ENCODE peak calls at places on chromosomes 7 and 10, in ten cellular contexts. N is pancreas; G is left lung; H is body of pancreas; F is heart left ventricle; V is upper lobe of left lung; K is CD8-positive, alpha-beta T cell; D is CD4-positive, alpha-beta T cell; E is gastrocnemius medialis; Z is RWPE2. S is an unnamed sample.

GRCh38 chr10:3048114-3049019 is 19.0 kb upstream of the PFKP start:
- ATAC-seq in N (no peak), G (no peak), H (no peak), F (peak), V (no peak), K (no peak), D (no peak), E (no peak), Z (no peak), S (peak)

GRCh38 chr7:756231-756927 is 29.3 kb upstream of the PRKAR1B start:
- ATAC-seq in N (no peak), G (no peak), H (no peak), F (no peak), V (no peak), K (no peak), D (no peak), E (no peak), Z (no peak), S (no peak)

GRCh38 chr10:69961168-69961863 is 91.3 kb upstream of the MACROH2A2 start:
- ATAC-seq in N (peak), G (peak), H (peak), F (peak), V (no peak), K (no peak), D (no peak), E (no peak), Z (no peak), S (no peak)

GRCh38 chr7:47693161-47693740 is 111.3 kb upstream of the TNS3 start:
- ATAC-seq in N (no peak), G (no peak), H (no peak), F (no peak), V (no peak), K (no peak), D (no peak), E (no peak), Z (peak), S (no peak)

GRCh38 chr7:99560834-99561734 is 2.6 kb downstream of the ZNF655 start:
- ATAC-seq in N (no peak), G (no peak), H (no peak), F (no peak), V (no peak), K (no peak), D (no peak), E (no peak), Z (peak), S (no peak)

GRCh38 chr10:78913219-78914059 is 155.3 kb upstream of the ZMIZ1 start:
- ATAC-seq in N (peak), G (no peak), H (peak), F (no peak), V (no peak), K (no peak), D (no peak), E (no peak), Z (no peak), S (no peak)

GRCh38 chr7:88480901-88481300 is 174.2 kb upstream of the STEAP4 start:
- ATAC-seq in N (no peak), G (no peak), H (no peak), F (no peak), V (no peak), K (no peak), D (no peak), E (no peak), Z (no peak), S (no peak)

GRCh38 chr7:103680161-103681144 is 234.4 kb upstream of the SLC26A5 start:
- ATAC-seq in N (no peak), G (no peak), H (no peak), F (no peak), V (no peak), K (no peak), D (no peak), E (no peak), Z (no peak), S (no peak)

GRCh38 chr10:22774102-22774501 is 59.7 kb upstream of the PIP4K2A start:
- ATAC-seq in N (no peak), G (no peak), H (no peak), F (no peak), V (no peak), K (no peak), D (no peak), E (no peak), Z (no peak), S (no peak)

GRCh38 chr7:107318523-107319160 is 149.8 kb downstream of the HBP1 start:
- ATAC-seq in N (no peak), G (peak), H (no peak), F (no peak), V (no peak), K (no peak), D (no peak), E (no peak), Z (peak), S (no peak)

GRCh38 chr10:27258838-27259532 is 18.4 kb upstream of the ACBD5 start:
- ATAC-seq in N (peak), G (peak), H (peak), F (peak), V (peak), K (no peak), D (no peak), E (no peak), Z (peak), S (peak)

GRCh38 chr7:41916450-41916927 is 213.6 kb upstream of the INHBA start:
- ATAC-seq in N (peak), G (peak), H (peak), F (peak), V (peak), K (no peak), D (no peak), E (peak), Z (peak), S (peak)

GRCh38 chr10:129626801-129627434 is 159.9 kb downstream of the MGMT start:
- ATAC-seq in N (no peak), G (no peak), H (no peak), F (peak), V (no peak), K (no peak), D (no peak), E (no peak), Z (no peak), S (no peak)

GRCh38 chr10:88042162-88043100 is 179.0 kb downstream of the PTEN start:
- ATAC-seq in N (peak), G (peak), H (peak), F (no peak), V (peak), K (no peak), D (no peak), E (peak), Z (peak), S (peak)

GRCh38 chr7:155115288-155115687 is 45.2 kb downstream of the HTR5A start:
- ATAC-seq in N (no peak), G (no peak), H (no peak), F (no peak), V (no peak), K (no peak), D (no peak), E (no peak), Z (no peak), S (no peak)

GRCh38 chr10:100085596-100085995 is 3.9 kb upstream of the CPN1 start:
- ATAC-seq in N (no peak), G (no peak), H (no peak), F (no peak), V (no peak), K (no peak), D (no peak), E (no peak), Z (peak), S (no peak)

GRCh38 chr10:113518415-113518814 is 34.4 kb upstream of the HABP2 start:
- ATAC-seq in N (no peak), G (no peak), H (no peak), F (no peak), V (no peak), K (no peak), D (no peak), E (no peak), Z (no peak), S (no peak)

GRCh38 chr7:142328551-142328950 is 70.7 kb upstream of the PRSS58 start:
- ATAC-seq in N (no peak), G (no peak), H (no peak), F (no peak), V (no peak), K (no peak), D (no peak), E (no peak), Z (no peak), S (no peak)

GRCh38 chr10:21087476-21087875 is 190.4 kb upstream of the NEBL start:
- ATAC-seq in N (no peak), G (no peak), H (no peak), F (no peak), V (no peak), K (no peak), D (no peak), E (no peak), Z (no peak), S (no peak)

GRCh38 chr7:37245544-37245943 is 203.1 kb downstream of the ELMO1 start:
- ATAC-seq in N (no peak), G (peak), H (no peak), F (no peak), V (no peak), K (no peak), D (no peak), E (peak), Z (no peak), S (peak)

GRCh38 chr7:30659312-30659711 is 22.9 kb downstream of the CRHR2 start:
- ATAC-seq in N (no peak), G (no peak), H (no peak), F (no peak), V (no peak), K (no peak), D (no peak), E (no peak), Z (no peak), S (no peak)

GRCh38 chr7:90772410-90772809 is 176.3 kb downstream of the CDK14 start:
- ATAC-seq in N (no peak), G (no peak), H (no peak), F (no peak), V (no peak), K (no peak), D (no peak), E (no peak), Z (no peak), S (no peak)

GRCh38 chr10:24463683-24464426 is 254.9 kb downstream of the KIAA1217 start:
- ATAC-seq in N (peak), G (peak), H (no peak), F (peak), V (no peak), K (no peak), D (peak), E (peak), Z (peak), S (peak)

GRCh38 chr10:62853710-62854109 is 37.5 kb upstream of the EGR2 start:
- ATAC-seq in N (no peak), G (no peak), H (no peak), F (no peak), V (no peak), K (peak), D (no peak), E (no peak), Z (no peak), S (no peak)

GRCh38 chr10:11097686-11098085 is 80.0 kb downstream of the CELF2 start:
- ATAC-seq in N (no peak), G (no peak), H (no peak), F (peak), V (peak), K (no peak), D (no peak), E (no peak), Z (no peak), S (no peak)

GRCh38 chr7:99876933-99877332 is at the start of gene OR2AE1:
- ATAC-seq in N (no peak), G (no peak), H (no peak), F (no peak), V (no peak), K (no peak), D (no peak), E (no peak), Z (no peak), S (no peak)

GRCh38 chr10:2714597-2714996 is 352.8 kb upstream of the PFKP start:
- ATAC-seq in N (no peak), G (no peak), H (no peak), F (no peak), V (no peak), K (no peak), D (no peak), E (no peak), Z (no peak), S (no peak)

GRCh38 chr10:56063642-56064041 is 297.4 kb downstream of the ZWINT start:
- ATAC-seq in N (no peak), G (no peak), H (no peak), F (no peak), V (no peak), K (no peak), D (no peak), E (no peak), Z (no peak), S (no peak)

GRCh38 chr10:29805134-29805691 is 170.4 kb upstream of the SVIL start:
- ATAC-seq in N (peak), G (no peak), H (no peak), F (peak), V (no peak), K (no peak), D (no peak), E (peak), Z (no peak), S (no peak)

GRCh38 chr7:8210845-8211724 is 50.9 kb downstream of the ICA1 start:
- ATAC-seq in N (no peak), G (peak), H (no peak), F (peak), V (no peak), K (no peak), D (no peak), E (peak), Z (no peak), S (no peak)

GRCh38 chr7:135193615-135194081 is 17.7 kb downstream of the WDR91 start:
- ATAC-seq in N (peak), G (no peak), H (peak), F (no peak), V (no peak), K (no peak), D (no peak), E (no peak), Z (peak), S (peak)

GRCh38 chr7:18361756-18362155 is 133.8 kb upstream of the HDAC9 start:
- ATAC-seq in N (peak), G (peak), H (peak), F (no peak), V (no peak), K (no peak), D (no peak), E (no peak), Z (no peak), S (no peak)

GRCh38 chr10:101690461-101690860 is 4.5 kb downstream of the FBXW4 start:
- ATAC-seq in N (no peak), G (peak), H (no peak), F (no peak), V (peak), K (no peak), D (no peak), E (no peak), Z (no peak), S (no peak)

GRCh38 chr10:30553625-30554442 is 75.7 kb downstream of the LYZL2 start:
- ATAC-seq in N (peak), G (peak), H (peak), F (peak), V (peak), K (no peak), D (no peak), E (peak), Z (no peak), S (peak)

GRCh38 chr7:138015096-138015495 is 13.2 kb upstream of the CREB3L2 start:
- ATAC-seq in N (no peak), G (no peak), H (no peak), F (no peak), V (no peak), K (no peak), D (no peak), E (no peak), Z (no peak), S (no peak)

GRCh38 chr7:363626-364025 is 73.7 kb downstream of the FOXL3 start:
- ATAC-seq in N (no peak), G (no peak), H (no peak), F (no peak), V (no peak), K (peak), D (peak), E (no peak), Z (no peak), S (no peak)

GRCh38 chr7:50533849-50534248 is 31.4 kb downstream of the DDC start:
- ATAC-seq in N (peak), G (no peak), H (peak), F (no peak), V (no peak), K (no peak), D (no peak), E (no peak), Z (no peak), S (no peak)

GRCh38 chr7:134696261-134696660 is 49.6 kb downstream of the BPGM start:
- ATAC-seq in N (no peak), G (no peak), H (no peak), F (peak), V (no peak), K (no peak), D (no peak), E (no peak), Z (peak), S (no peak)

GRCh38 chr10:78582540-78582939 is 486.2 kb upstream of the ZMIZ1 start:
- ATAC-seq in N (no peak), G (no peak), H (no peak), F (no peak), V (no peak), K (no peak), D (no peak), E (no peak), Z (no peak), S (no peak)

DNA sequence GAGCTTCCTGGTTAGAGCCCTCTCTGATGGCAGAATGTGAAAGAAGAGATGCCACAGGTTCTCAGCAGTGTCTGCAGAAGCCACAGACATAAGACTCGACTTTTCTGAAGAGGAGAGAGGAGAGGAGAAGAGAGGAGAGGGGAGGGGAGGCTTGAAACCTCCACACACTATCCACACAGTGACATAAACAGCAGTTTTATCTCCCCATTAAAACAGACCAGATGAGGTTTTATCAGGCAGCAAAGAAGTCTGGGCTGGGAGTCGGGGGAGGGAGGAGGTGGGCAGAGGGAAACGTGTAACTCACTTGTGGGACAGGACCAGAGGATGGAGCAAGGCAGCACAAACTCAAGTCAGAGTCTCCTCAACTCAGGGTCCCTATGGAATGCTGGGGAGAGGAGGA is 76.5 kb downstream of the XPNPEP1 start:
- ATAC-seq in N (no peak), G (no peak), H (no peak), F (no peak), V (no peak), K (no peak), D (no peak), E (no peak), Z (no peak), S (no peak)
- H3K27ac ChIP-seq in N (no peak), G (no peak), H (no peak), F (no peak), V (no peak), K (no peak), D (no peak), E (no peak), Z (no peak), S (no peak)

GRCh38 chr7:49389866-49390265 is 383.6 kb upstream of the VWC2 start:
- ATAC-seq in N (no peak), G (no peak), H (no peak), F (no peak), V (no peak), K (no peak), D (no peak), E (no peak), Z (no peak), S (no peak)
- H3K27ac ChIP-seq in N (no peak), G (no peak), H (no peak), F (no peak), V (no peak), K (no peak), D (no peak), E (no peak), Z (no peak), S (no peak)

GRCh38 chr10:95326396-95326795 is 35.6 kb upstream of the PDLIM1 start:
- ATAC-seq in N (no peak), G (no peak), H (no peak), F (no peak), V (no peak), K (no peak), D (no peak), E (no peak), Z (no peak), S (no peak)

GRCh38 chr10:95329296-95329695 is 38.5 kb upstream of the PDLIM1 start:
- ATAC-seq in N (no peak), G (peak), H (no peak), F (no peak), V (no peak), K (no peak), D (no peak), E (no peak), Z (no peak), S (no peak)

GRCh38 chr10:95328013-95328412 is 37.2 kb upstream of the PDLIM1 start:
- ATAC-seq in N (no peak), G (no peak), H (no peak), F (no peak), V (no peak), K (no peak), D (no peak), E (no peak), Z (no peak), S (no peak)

GRCh38 chr10:95325863-95326262 is 35.1 kb upstream of the PDLIM1 start:
- ATAC-seq in N (no peak), G (no peak), H (no peak), F (no peak), V (no peak), K (no peak), D (no peak), E (no peak), Z (no peak), S (no peak)

GRCh38 chr10:95327367-95327766 is 36.6 kb upstream of the PDLIM1 start:
- ATAC-seq in N (peak), G (peak), H (no peak), F (peak), V (peak), K (no peak), D (no peak), E (peak), Z (peak), S (peak)
- H3K27ac ChIP-seq in N (no peak), G (no peak), H (no peak), F (peak), V (no peak), K (no peak), D (no peak), E (peak), Z (no peak), S (peak)

GRCh38 chr10:14584643-14585042 is 190.1 kb downstream of the FAM107B start:
- ATAC-seq in N (no peak), G (no peak), H (no peak), F (no peak), V (no peak), K (no peak), D (no peak), E (no peak), Z (no peak), S (no peak)

GRCh38 chr10:14587540-14588083 is 187.1 kb downstream of the FAM107B start:
- ATAC-seq in N (no peak), G (no peak), H (no peak), F (peak), V (no peak), K (peak), D (peak), E (no peak), Z (no peak), S (no peak)

GRCh38 chr10:14585287-14586193 is 189.2 kb downstream of the FAM107B start:
- ATAC-seq in N (peak), G (no peak), H (peak), F (no peak), V (no peak), K (no peak), D (no peak), E (no peak), Z (no peak), S (no peak)

GRCh38 chr10:14588084-14588937 is 186.4 kb downstream of the FAM107B start:
- ATAC-seq in N (peak), G (peak), H (peak), F (peak), V (no peak), K (peak), D (peak), E (peak), Z (no peak), S (peak)

DNA sequence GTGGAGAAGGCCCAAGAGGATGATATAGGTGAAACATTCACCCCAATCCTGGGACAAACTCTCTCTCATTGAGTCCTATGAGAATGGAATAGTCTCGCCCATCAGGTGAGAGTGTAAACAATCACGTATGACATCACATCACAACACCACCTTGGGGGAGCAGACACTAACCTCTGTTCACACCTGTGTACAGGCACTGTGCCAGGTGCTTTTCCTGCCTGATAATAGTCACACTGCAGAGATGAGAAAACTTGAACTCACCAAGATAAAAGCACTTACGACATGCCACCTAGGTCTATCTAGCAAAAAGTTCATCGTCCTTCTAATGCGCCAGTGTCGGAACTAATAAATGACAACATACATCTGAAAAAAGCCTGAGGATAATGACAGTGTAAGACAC is 187.8 kb downstream of the FAM107B start:
- ATAC-seq in N (peak), G (no peak), H (peak), F (no peak), V (no peak), K (peak), D (peak), E (no peak), Z (no peak), S (no peak)
- H3K27ac ChIP-seq in N (peak), G (no peak), H (no peak), F (no peak), V (no peak), K (peak), D (peak), E (no peak), Z (no peak), S (no peak)

GRCh38 chr7:140062528-140063299 is at the start of gene PARP12:
- ATAC-seq in N (peak), G (peak), H (peak), F (peak), V (peak), K (peak), D (peak), E (peak), Z (peak), S (peak)
- H3K27ac ChIP-seq in N (peak), G (peak), H (peak), F (peak), V (peak), K (peak), D (peak), E (peak), Z (peak), S (peak)

GRCh38 chr7:130560972-130561371 is 69.1 kb downstream of the MEST start:
- ATAC-seq in N (peak), G (peak), H (peak), F (no peak), V (no peak), K (no peak), D (no peak), E (no peak), Z (peak), S (no peak)
- H3K27ac ChIP-seq in N (no peak), G (no peak), H (no peak), F (no peak), V (no peak), K (no peak), D (no peak), E (no peak), Z (no peak), S (no peak)